ENCODE peak calls at places on chromosomes 5 and 9, in six cellular contexts. One of them, this sample, is unnamed.

GRCh38 chr5:172501708-172502379 is 47.5 kb upstream of the SH3PXD2B start:
- DNase-seq in M059J: no peak
- DNase-seq in occipital lobe: no peak
- DNase-seq in GDM1: no peak
- DNase-seq in stimulated activated CD8-positive, alpha-beta memory T cell treated with anti-CD3 and anti-CD28 coated beads, Interleukin-15, amount 100 ng/mL, for 48 hours: no peak
- DNase-seq in activated CD8-positive, alpha-beta memory T cell treated with anti-CD3 and anti-CD28 coated beads, Interleukin-2, amount 50 U/mL, for 4 hours: no peak
- DNase-seq in this sample: no peak

GRCh38 chr9:82939451-82939850 is 123.5 kb downstream of the RASEF start:
- DNase-seq in activated CD8-positive, alpha-beta memory T cell treated with anti-CD3 and anti-CD28 coated beads, Interleukin-2, amount 50 U/mL, for 4 hours: no peak
- DNase-seq in occipital lobe: no peak
- DNase-seq in M059J: peak; percentile 81
- DNase-seq in GDM1: no peak
- DNase-seq in stimulated activated CD8-positive, alpha-beta memory T cell treated with anti-CD3 and anti-CD28 coated beads, Interleukin-15, amount 100 ng/mL, for 48 hours: no peak
- DNase-seq in this sample: peak; percentile 26

GRCh38 chr5:14202462-14202861 is 59.3 kb downstream of the TRIO start:
- DNase-seq in stimulated activated CD8-positive, alpha-beta memory T cell treated with anti-CD3 and anti-CD28 coated beads, Interleukin-15, amount 100 ng/mL, for 48 hours: no peak
- DNase-seq in M059J: peak; percentile 83
- DNase-seq in activated CD8-positive, alpha-beta memory T cell treated with anti-CD3 and anti-CD28 coated beads, Interleukin-2, amount 50 U/mL, for 4 hours: no peak
- DNase-seq in occipital lobe: no peak
- DNase-seq in GDM1: no peak
- DNase-seq in this sample: no peak

GRCh38 chr9:126151671-126152050 is 175.0 kb upstream of the MVB12B start:
- DNase-seq in stimulated activated CD8-positive, alpha-beta memory T cell treated with anti-CD3 and anti-CD28 coated beads, Interleukin-15, amount 100 ng/mL, for 48 hours: no peak
- DNase-seq in GDM1: no peak
- DNase-seq in activated CD8-positive, alpha-beta memory T cell treated with anti-CD3 and anti-CD28 coated beads, Interleukin-2, amount 50 U/mL, for 4 hours: no peak
- DNase-seq in occipital lobe: no peak
- DNase-seq in M059J: peak; percentile 31
- DNase-seq in this sample: no peak

GRCh38 chr5:9898319-9898718 is 268.2 kb upstream of the TAS2R1 start:
- DNase-seq in activated CD8-positive, alpha-beta memory T cell treated with anti-CD3 and anti-CD28 coated beads, Interleukin-2, amount 50 U/mL, for 4 hours: no peak
- DNase-seq in stimulated activated CD8-positive, alpha-beta memory T cell treated with anti-CD3 and anti-CD28 coated beads, Interleukin-15, amount 100 ng/mL, for 48 hours: no peak
- DNase-seq in M059J: peak; percentile 61
- DNase-seq in occipital lobe: no peak
- DNase-seq in GDM1: no peak
- DNase-seq in this sample: peak; percentile 13

GRCh38 chr5:179265529-179266290 is 79.6 kb downstream of the ADAMTS2 start:
- DNase-seq in activated CD8-positive, alpha-beta memory T cell treated with anti-CD3 and anti-CD28 coated beads, Interleukin-2, amount 50 U/mL, for 4 hours: no peak
- DNase-seq in stimulated activated CD8-positive, alpha-beta memory T cell treated with anti-CD3 and anti-CD28 coated beads, Interleukin-15, amount 100 ng/mL, for 48 hours: no peak
- DNase-seq in occipital lobe: peak; percentile 41
- DNase-seq in M059J: peak; percentile 93
- DNase-seq in GDM1: no peak
- DNase-seq in this sample: peak; percentile 9

GRCh38 chr9:137441289-137441934 is at the start of gene ENTPD8:
- DNase-seq in M059J: peak; percentile 40
- DNase-seq in activated CD8-positive, alpha-beta memory T cell treated with anti-CD3 and anti-CD28 coated beads, Interleukin-2, amount 50 U/mL, for 4 hours: peak; percentile 21
- DNase-seq in GDM1: no peak
- DNase-seq in occipital lobe: no peak
- DNase-seq in stimulated activated CD8-positive, alpha-beta memory T cell treated with anti-CD3 and anti-CD28 coated beads, Interleukin-15, amount 100 ng/mL, for 48 hours: no peak
- DNase-seq in this sample: peak; percentile 32

GRCh38 chr5:36168737-36169136 is 16.8 kb downstream of the SKP2 start:
- DNase-seq in activated CD8-positive, alpha-beta memory T cell treated with anti-CD3 and anti-CD28 coated beads, Interleukin-2, amount 50 U/mL, for 4 hours: no peak
- DNase-seq in GDM1: no peak
- DNase-seq in stimulated activated CD8-positive, alpha-beta memory T cell treated with anti-CD3 and anti-CD28 coated beads, Interleukin-15, amount 100 ng/mL, for 48 hours: no peak
- DNase-seq in occipital lobe: no peak
- DNase-seq in M059J: no peak
- DNase-seq in this sample: no peak

GRCh38 chr5:120913396-120913795 is 449.3 kb downstream of the PRR16 start:
- DNase-seq in GDM1: no peak
- DNase-seq in occipital lobe: no peak
- DNase-seq in activated CD8-positive, alpha-beta memory T cell treated with anti-CD3 and anti-CD28 coated beads, Interleukin-2, amount 50 U/mL, for 4 hours: no peak
- DNase-seq in M059J: no peak
- DNase-seq in stimulated activated CD8-positive, alpha-beta memory T cell treated with anti-CD3 and anti-CD28 coated beads, Interleukin-15, amount 100 ng/mL, for 48 hours: no peak
- DNase-seq in this sample: no peak

GRCh38 chr5:136799806-136800372 is 434.5 kb upstream of the TRPC7 start:
- DNase-seq in occipital lobe: no peak
- DNase-seq in stimulated activated CD8-positive, alpha-beta memory T cell treated with anti-CD3 and anti-CD28 coated beads, Interleukin-15, amount 100 ng/mL, for 48 hours: no peak
- DNase-seq in M059J: peak; percentile 61
- DNase-seq in activated CD8-positive, alpha-beta memory T cell treated with anti-CD3 and anti-CD28 coated beads, Interleukin-2, amount 50 U/mL, for 4 hours: no peak
- DNase-seq in GDM1: no peak
- DNase-seq in this sample: no peak

GRCh38 chr5:169099801-169100734 is 200.9 kb downstream of the SLIT3 start:
- DNase-seq in GDM1: no peak
- DNase-seq in stimulated activated CD8-positive, alpha-beta memory T cell treated with anti-CD3 and anti-CD28 coated beads, Interleukin-15, amount 100 ng/mL, for 48 hours: no peak
- DNase-seq in M059J: peak; percentile 47
- DNase-seq in occipital lobe: no peak
- DNase-seq in activated CD8-positive, alpha-beta memory T cell treated with anti-CD3 and anti-CD28 coated beads, Interleukin-2, amount 50 U/mL, for 4 hours: no peak
- DNase-seq in this sample: peak; percentile 40

GRCh38 chr9:91771027-91771426 is 179.0 kb downstream of the ROR2 start:
- DNase-seq in GDM1: no peak
- DNase-seq in activated CD8-positive, alpha-beta memory T cell treated with anti-CD3 and anti-CD28 coated beads, Interleukin-2, amount 50 U/mL, for 4 hours: no peak
- DNase-seq in M059J: peak; percentile 74
- DNase-seq in occipital lobe: no peak
- DNase-seq in stimulated activated CD8-positive, alpha-beta memory T cell treated with anti-CD3 and anti-CD28 coated beads, Interleukin-15, amount 100 ng/mL, for 48 hours: no peak
- DNase-seq in this sample: peak; percentile 80

GRCh38 chr9:15277400-15278137 is 29.4 kb downstream of the TTC39B start:
- DNase-seq in M059J: peak; percentile 28
- DNase-seq in GDM1: no peak
- DNase-seq in stimulated activated CD8-positive, alpha-beta memory T cell treated with anti-CD3 and anti-CD28 coated beads, Interleukin-15, amount 100 ng/mL, for 48 hours: no peak
- DNase-seq in activated CD8-positive, alpha-beta memory T cell treated with anti-CD3 and anti-CD28 coated beads, Interleukin-2, amount 50 U/mL, for 4 hours: no peak
- DNase-seq in occipital lobe: no peak
- DNase-seq in this sample: peak; percentile 22

GRCh38 chr5:137096149-137097103 is 402.7 kb downstream of the SPOCK1 start:
- DNase-seq in GDM1: no peak
- DNase-seq in activated CD8-positive, alpha-beta memory T cell treated with anti-CD3 and anti-CD28 coated beads, Interleukin-2, amount 50 U/mL, for 4 hours: no peak
- DNase-seq in occipital lobe: no peak
- DNase-seq in stimulated activated CD8-positive, alpha-beta memory T cell treated with anti-CD3 and anti-CD28 coated beads, Interleukin-15, amount 100 ng/mL, for 48 hours: no peak
- DNase-seq in M059J: peak; percentile 83
- DNase-seq in this sample: peak; percentile 57

GRCh38 chr5:172106511-172107356 is 81.3 kb downstream of the STK10 start:
- DNase-seq in occipital lobe: peak; percentile 38
- DNase-seq in stimulated activated CD8-positive, alpha-beta memory T cell treated with anti-CD3 and anti-CD28 coated beads, Interleukin-15, amount 100 ng/mL, for 48 hours: no peak
- DNase-seq in GDM1: peak; percentile 13
- DNase-seq in activated CD8-positive, alpha-beta memory T cell treated with anti-CD3 and anti-CD28 coated beads, Interleukin-2, amount 50 U/mL, for 4 hours: peak; percentile 78
- DNase-seq in M059J: peak; percentile 56
- DNase-seq in this sample: no peak

GRCh38 chr5:80369521-80369920 is 38.3 kb upstream of the ZFYVE16 start:
- DNase-seq in occipital lobe: no peak
- DNase-seq in GDM1: no peak
- DNase-seq in M059J: no peak
- DNase-seq in activated CD8-positive, alpha-beta memory T cell treated with anti-CD3 and anti-CD28 coated beads, Interleukin-2, amount 50 U/mL, for 4 hours: no peak
- DNase-seq in stimulated activated CD8-positive, alpha-beta memory T cell treated with anti-CD3 and anti-CD28 coated beads, Interleukin-15, amount 100 ng/mL, for 48 hours: no peak
- DNase-seq in this sample: no peak

GRCh38 chr5:77449981-77450380 is 42.1 kb downstream of the WDR41 start:
- DNase-seq in M059J: no peak
- DNase-seq in activated CD8-positive, alpha-beta memory T cell treated with anti-CD3 and anti-CD28 coated beads, Interleukin-2, amount 50 U/mL, for 4 hours: no peak
- DNase-seq in GDM1: no peak
- DNase-seq in stimulated activated CD8-positive, alpha-beta memory T cell treated with anti-CD3 and anti-CD28 coated beads, Interleukin-15, amount 100 ng/mL, for 48 hours: no peak
- DNase-seq in occipital lobe: no peak
- DNase-seq in this sample: no peak

GRCh38 chr5:178626484-178627258 is at the start of gene CLK4:
- DNase-seq in M059J: peak; percentile 88
- DNase-seq in occipital lobe: peak; percentile 90
- DNase-seq in activated CD8-positive, alpha-beta memory T cell treated with anti-CD3 and anti-CD28 coated beads, Interleukin-2, amount 50 U/mL, for 4 hours: peak; percentile 97
- DNase-seq in GDM1: peak; percentile 93
- DNase-seq in stimulated activated CD8-positive, alpha-beta memory T cell treated with anti-CD3 and anti-CD28 coated beads, Interleukin-15, amount 100 ng/mL, for 48 hours: peak; percentile 92
- DNase-seq in this sample: peak; percentile 88